ENCODE peak calls at places on chromosomes 6 and 20, in four cellular contexts. One of them, this sample, is unnamed.
A peak's percentile ranks its signal among the peaks of the same experiment; 100 is the strongest.

GRCh38 chr6:111087871-111088667 is 766 bp downstream of the SLC16A10 start:
- DNase-seq in right lobe of liver: peak; percentile 43
- DNase-seq in CD8-positive, alpha-beta T cell: peak; percentile 60
- DNase-seq in brain microvascular endothelial cell: no peak
- DNase-seq in this sample: no peak

GRCh38 chr6:8679823-8680222 is 244.5 kb upstream of the SLC35B3 start:
- DNase-seq in brain microvascular endothelial cell: no peak
- DNase-seq in CD8-positive, alpha-beta T cell: no peak
- DNase-seq in right lobe of liver: no peak
- DNase-seq in this sample: no peak

GRCh38 chr20:33392016-33392415 is 9.3 kb downstream of the CDK5RAP1 start:
- DNase-seq in right lobe of liver: no peak
- DNase-seq in brain microvascular endothelial cell: no peak
- DNase-seq in CD8-positive, alpha-beta T cell: no peak
- DNase-seq in this sample: no peak

GRCh38 chr6:144897441-144897921 is 612.3 kb downstream of the UTRN start:
- DNase-seq in right lobe of liver: no peak
- DNase-seq in CD8-positive, alpha-beta T cell: no peak
- DNase-seq in brain microvascular endothelial cell: peak; percentile 82
- DNase-seq in this sample: no peak

GRCh38 chr6:558089-558488 is 98.8 kb downstream of the HUS1B start:
- DNase-seq in right lobe of liver: no peak
- DNase-seq in brain microvascular endothelial cell: no peak
- DNase-seq in CD8-positive, alpha-beta T cell: no peak
- DNase-seq in this sample: no peak

GRCh38 chr6:64220776-64221175 is 585.2 kb downstream of the PHF3 start:
- DNase-seq in brain microvascular endothelial cell: no peak
- DNase-seq in CD8-positive, alpha-beta T cell: no peak
- DNase-seq in right lobe of liver: no peak
- DNase-seq in this sample: no peak

GRCh38 chr20:25511183-25511582 is 74.1 kb downstream of the NINL start:
- DNase-seq in right lobe of liver: no peak
- DNase-seq in brain microvascular endothelial cell: no peak
- DNase-seq in CD8-positive, alpha-beta T cell: no peak
- DNase-seq in this sample: no peak

GRCh38 chr20:40843251-40843650 is 154.2 kb upstream of the MAFB start:
- DNase-seq in brain microvascular endothelial cell: no peak
- DNase-seq in right lobe of liver: no peak
- DNase-seq in CD8-positive, alpha-beta T cell: no peak
- DNase-seq in this sample: no peak

GRCh38 chr20:62793757-62794006 is 2.6 kb upstream of the MRGBP start:
- DNase-seq in CD8-positive, alpha-beta T cell: no peak
- DNase-seq in right lobe of liver: no peak
- DNase-seq in brain microvascular endothelial cell: no peak
- DNase-seq in this sample: no peak
- H3K4me3 ChIP-seq in CD8-positive, alpha-beta T cell: peak overlapping the region; percentile 52
- H3K4me3 ChIP-seq in right lobe of liver: peak overlapping the region; percentile 50
- H3K4me3 ChIP-seq in brain microvascular endothelial cell: peak overlapping the region; percentile 35
- H3K4me3 ChIP-seq in this sample: peak overlapping the region; percentile 37

GRCh38 chr6:136036601-136037000 is 185.1 kb downstream of the PDE7B start:
- DNase-seq in right lobe of liver: no peak
- DNase-seq in CD8-positive, alpha-beta T cell: no peak
- DNase-seq in brain microvascular endothelial cell: no peak
- DNase-seq in this sample: no peak
- H3K4me3 ChIP-seq in right lobe of liver: no peak overlapping the region
- H3K4me3 ChIP-seq in CD8-positive, alpha-beta T cell: no peak overlapping the region
- H3K4me3 ChIP-seq in brain microvascular endothelial cell: no peak overlapping the region
- H3K4me3 ChIP-seq in this sample: no peak overlapping the region

DNA sequence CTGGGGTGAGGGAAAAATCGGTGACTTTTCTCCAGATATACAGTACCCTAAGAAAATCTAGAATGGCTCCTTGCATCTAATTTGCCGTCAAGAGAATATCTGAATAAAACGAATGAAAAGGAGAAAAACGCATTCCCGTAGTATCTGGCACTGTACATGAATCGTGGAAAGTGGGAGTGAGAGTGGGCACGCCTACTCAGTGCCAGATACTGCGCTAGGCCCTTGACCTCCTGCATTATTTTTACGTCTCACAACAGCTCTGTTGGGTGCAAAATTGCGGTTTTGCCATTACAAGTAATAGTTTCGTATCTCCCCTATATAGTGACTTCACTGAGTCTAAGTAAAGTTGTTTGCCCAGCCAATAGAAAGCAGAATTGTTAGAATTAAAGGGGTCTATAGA is 1.3 kb downstream of the CALHM6 start:
- DNase-seq in CD8-positive, alpha-beta T cell: no peak
- DNase-seq in right lobe of liver: no peak
- DNase-seq in brain microvascular endothelial cell: no peak
- DNase-seq in this sample: no peak
- H3K4me3 ChIP-seq in CD8-positive, alpha-beta T cell: peak overlapping the region; percentile 54
- H3K4me3 ChIP-seq in right lobe of liver: peak overlapping the region; percentile 51
- H3K4me3 ChIP-seq in brain microvascular endothelial cell: peak overlapping the region; percentile 53
- H3K4me3 ChIP-seq in this sample: peak overlapping the region; percentile 57

GRCh38 chr6:5994999-5995698 is 11.6 kb downstream of the NRN1 start:
- DNase-seq in brain microvascular endothelial cell: no peak
- DNase-seq in CD8-positive, alpha-beta T cell: no peak
- DNase-seq in right lobe of liver: no peak
- DNase-seq in this sample: no peak
- H3K4me3 ChIP-seq in brain microvascular endothelial cell: no peak overlapping the region
- H3K4me3 ChIP-seq in CD8-positive, alpha-beta T cell: no peak overlapping the region
- H3K4me3 ChIP-seq in right lobe of liver: no peak overlapping the region
- H3K4me3 ChIP-seq in this sample: no peak overlapping the region

This sample was measured in GM12864.